ENCODE peak calls at places on chromosome 21, in nine cellular contexts. C is cardiac muscle cell; S is activated CD4-positive, alpha-beta T cell treated with anti-CD3 and anti-CD28 coated beads for 36 hours; U is amniotic stem cell; G is A549; K is NCI-H524 treated with DMSO at 0.1 percent for 48 hours; H is EL; D is 8988T; F is naive thymus-derived CD8-positive, alpha-beta T cell. P is an unnamed sample.

GRCh38 chr21:46357335-46357604 is 33.3 kb downstream of the PCNT start:
- DNase-seq in C (no peak), S (no peak), U (no peak), G (no peak), K (no peak), H (no peak), D (no peak), F (no peak), P (no peak)

GRCh38 chr21:35730325-35730724 is 330.0 kb downstream of the SETD4 start:
- DNase-seq in C (no peak), S (no peak), U (no peak), G (no peak), K (no peak), H (no peak), D (no peak), F (no peak), P (no peak)

GRCh38 chr21:27423906-27424595 is 457.2 kb upstream of the ADAMTS5 start:
- DNase-seq in C (no peak), S (no peak), U (no peak), G (no peak), K (no peak), H (peak), D (no peak), F (no peak), P (no peak)

GRCh38 chr21:35400233-35400939 is 351.3 kb upstream of the RUNX1 start:
- DNase-seq in C (peak), S (peak), U (no peak), G (peak), K (no peak), H (peak), D (no peak), F (peak), P (peak)

GRCh38 chr21:43590220-43590619 is 69.1 kb downstream of the HSF2BP start:
- DNase-seq in C (no peak), S (no peak), U (no peak), G (peak), K (no peak), H (peak), D (no peak), F (no peak), P (no peak)

GRCh38 chr21:16424331-16424749 is 694.6 kb downstream of the USP25 start:
- DNase-seq in C (no peak), S (no peak), U (no peak), G (peak), K (no peak), H (no peak), D (no peak), F (no peak), P (no peak)

GRCh38 chr21:42678118-42678430 is 24.7 kb downstream of the PDE9A start:
- DNase-seq in C (no peak), S (no peak), U (no peak), G (no peak), K (no peak), H (no peak), D (no peak), F (no peak), P (no peak)

GRCh38 chr21:29181799-29182470 is 51.5 kb downstream of the MAP3K7CL start:
- DNase-seq in C (peak), S (peak), U (peak), G (peak), K (no peak), H (peak), D (no peak), F (no peak), P (peak)

GRCh38 chr21:38787461-38788274 is 18.1 kb upstream of the ETS2 start:
- DNase-seq in C (no peak), S (peak), U (no peak), G (peak), K (no peak), H (peak), D (peak), F (no peak), P (peak)

GRCh38 chr21:40901690-40902089 is 54.7 kb upstream of the DSCAM start:
- DNase-seq in C (no peak), S (no peak), U (no peak), G (no peak), K (no peak), H (no peak), D (no peak), F (no peak), P (no peak)

GRCh38 chr21:44766818-44767354 is 34.7 kb downstream of the UBE2G2 start:
- DNase-seq in C (no peak), S (no peak), U (no peak), G (no peak), K (no peak), H (no peak), D (no peak), F (no peak), P (no peak)

GRCh38 chr21:35974801-35975200 is 85.5 kb downstream of the SETD4 start:
- DNase-seq in C (no peak), S (no peak), U (no peak), G (no peak), K (no peak), H (no peak), D (no peak), F (no peak), P (no peak)

GRCh38 chr21:35583566-35584216 is 476.6 kb downstream of the SETD4 start:
- DNase-seq in C (no peak), S (no peak), U (no peak), G (no peak), K (no peak), H (no peak), D (no peak), F (no peak), P (no peak)

GRCh38 chr21:41612674-41613250 is 104.8 kb upstream of the TMPRSS2 start:
- DNase-seq in C (peak), S (peak), U (peak), G (peak), K (no peak), H (peak), D (peak), F (no peak), P (peak)

GRCh38 chr21:41426656-41427311 is 745 bp downstream of the MX1 start:
- DNase-seq in C (no peak), S (peak), U (no peak), G (no peak), K (no peak), H (no peak), D (peak), F (no peak), P (no peak)

GRCh38 chr21:25607812-25608737 is 794 bp upstream of the MRPL39 start:
- DNase-seq in C (peak), S (peak), U (peak), G (peak), K (peak), H (peak), D (no peak), F (peak), P (peak)

GRCh38 chr21:28215214-28215954 is 777.3 kb downstream of the LTN1 start:
- DNase-seq in C (no peak), S (no peak), U (peak), G (no peak), K (no peak), H (peak), D (no peak), F (no peak), P (no peak)

GRCh38 chr21:43603230-43603626 is 56.1 kb downstream of the HSF2BP start:
- DNase-seq in C (no peak), S (no peak), U (no peak), G (no peak), K (no peak), H (no peak), D (no peak), F (no peak), P (no peak)

GRCh38 chr21:33064623-33064996 is 5.3 kb upstream of the OLIG1 start:
- DNase-seq in C (no peak), S (no peak), U (no peak), G (no peak), K (no peak), H (no peak), D (no peak), F (no peak), P (no peak)

GRCh38 chr21:26169061-26169610 is 1.4 kb downstream of the APP start:
- DNase-seq in C (peak), S (peak), U (peak), G (peak), K (peak), H (peak), D (peak), F (peak), P (peak)

GRCh38 chr21:42146821-42147220 is 72.1 kb upstream of the ABCG1 start:
- DNase-seq in C (no peak), S (no peak), U (no peak), G (no peak), K (no peak), H (no peak), D (no peak), F (no peak), P (no peak)

GRCh38 chr21:40067751-40068150 is 200.5 kb downstream of the PCP4 start:
- DNase-seq in C (no peak), S (no peak), U (no peak), G (no peak), K (peak), H (no peak), D (no peak), F (no peak), P (no peak)

GRCh38 chr21:43908167-43908566 is 43.1 kb downstream of the AGPAT3 start:
- DNase-seq in C (no peak), S (no peak), U (no peak), G (no peak), K (no peak), H (no peak), D (no peak), F (no peak), P (no peak)

GRCh38 chr21:33418686-33419085 is 15.5 kb downstream of the IFNGR2 start:
- DNase-seq in C (no peak), S (no peak), U (no peak), G (no peak), K (no peak), H (no peak), D (no peak), F (no peak), P (peak)

GRCh38 chr21:44709426-44710293 is 1.7 kb downstream of the TSPEAR start:
- DNase-seq in C (peak), S (peak), U (no peak), G (no peak), K (no peak), H (peak), D (no peak), F (no peak), P (no peak)

GRCh38 chr21:42820513-42821465 is 58.5 kb downstream of the WDR4 start:
- DNase-seq in C (no peak), S (no peak), U (no peak), G (no peak), K (no peak), H (no peak), D (no peak), F (no peak), P (no peak)

GRCh38 chr21:33296156-33296555 is 28.6 kb upstream of the IFNAR1 start:
- DNase-seq in C (no peak), S (no peak), U (no peak), G (no peak), K (no peak), H (no peak), D (no peak), F (no peak), P (no peak)

GRCh38 chr21:38850277-38850951 is 44.7 kb downstream of the ETS2 start:
- DNase-seq in C (no peak), S (no peak), U (no peak), G (no peak), K (no peak), H (no peak), D (no peak), F (no peak), P (no peak)

GRCh38 chr21:16162953-16163352 is 433.2 kb downstream of the USP25 start:
- DNase-seq in C (no peak), S (no peak), U (no peak), G (no peak), K (no peak), H (no peak), D (no peak), F (no peak), P (no peak)

P was measured in dermis microvascular lymphatic vessel endothelial cell.